ENCODE peak calls at places on chromosome 4, in five cellular contexts. One of them, this sample, is unnamed.

GRCh38 chr4:152655272-152656129 is 24.3 kb downstream of the TMEM154 start:
- DNase-seq in NCI-H82: no peak
- DNase-seq in NCI-H1092 treated with DMSO at 0.1 percent for 48 hours: no peak
- DNase-seq in MCF 10A: peak; percentile 57
- DNase-seq in left kidney: no peak
- DNase-seq in this sample: no peak

GRCh38 chr4:169272265-169272886 is 1.6 kb upstream of the SH3RF1 start:
- DNase-seq in NCI-H82: no peak
- DNase-seq in NCI-H1092 treated with DMSO at 0.1 percent for 48 hours: no peak
- DNase-seq in MCF 10A: no peak
- DNase-seq in left kidney: no peak
- DNase-seq in this sample: no peak

GRCh38 chr4:154604696-154605200 is 7.7 kb downstream of the FGG start:
- DNase-seq in NCI-H82: no peak
- DNase-seq in NCI-H1092 treated with DMSO at 0.1 percent for 48 hours: no peak
- DNase-seq in MCF 10A: no peak
- DNase-seq in left kidney: no peak
- DNase-seq in this sample: peak; percentile 39

GRCh38 chr4:16770887-16771286 is 127.6 kb downstream of the LDB2 start:
- DNase-seq in NCI-H82: no peak
- DNase-seq in NCI-H1092 treated with DMSO at 0.1 percent for 48 hours: no peak
- DNase-seq in MCF 10A: no peak
- DNase-seq in left kidney: peak; percentile 79
- DNase-seq in this sample: no peak

GRCh38 chr4:4397441-4397819 is 10.5 kb downstream of the NSG1 start:
- DNase-seq in NCI-H82: no peak
- DNase-seq in NCI-H1092 treated with DMSO at 0.1 percent for 48 hours: no peak
- DNase-seq in MCF 10A: no peak
- DNase-seq in left kidney: no peak
- DNase-seq in this sample: no peak

GRCh38 chr4:180398564-180398963 is 1844.6 kb upstream of the TENM3 start:
- DNase-seq in NCI-H82: no peak
- DNase-seq in NCI-H1092 treated with DMSO at 0.1 percent for 48 hours: no peak
- DNase-seq in MCF 10A: no peak
- DNase-seq in left kidney: no peak
- DNase-seq in this sample: no peak

GRCh38 chr4:48255130-48255958 is 14.3 kb downstream of the TEC start:
- DNase-seq in NCI-H82: no peak
- DNase-seq in NCI-H1092 treated with DMSO at 0.1 percent for 48 hours: no peak
- DNase-seq in MCF 10A: no peak
- DNase-seq in left kidney: no peak
- DNase-seq in this sample: no peak

GRCh38 chr4:139014391-139015268 is 951 bp upstream of the NOCT start:
- DNase-seq in NCI-H82: peak; percentile 82
- DNase-seq in NCI-H1092 treated with DMSO at 0.1 percent for 48 hours: no peak
- DNase-seq in MCF 10A: peak; percentile 93
- DNase-seq in left kidney: peak; percentile 39
- DNase-seq in this sample: peak; percentile 94

GRCh38 chr4:145840162-145840768 is 98.4 kb downstream of the ZNF827 start:
- DNase-seq in NCI-H82: peak; percentile 67
- DNase-seq in NCI-H1092 treated with DMSO at 0.1 percent for 48 hours: peak; percentile 33
- DNase-seq in MCF 10A: peak; percentile 57
- DNase-seq in left kidney: peak; percentile 66
- DNase-seq in this sample: peak; percentile 18

GRCh38 chr4:31613946-31614623 is 893.9 kb downstream of the PCDH7 start:
- DNase-seq in NCI-H82: no peak
- DNase-seq in NCI-H1092 treated with DMSO at 0.1 percent for 48 hours: peak; percentile 26
- DNase-seq in MCF 10A: no peak
- DNase-seq in left kidney: peak; percentile 61
- DNase-seq in this sample: no peak

GRCh38 chr4:168694669-168695068 is 197.8 kb downstream of the PALLD start:
- DNase-seq in NCI-H82: no peak
- DNase-seq in NCI-H1092 treated with DMSO at 0.1 percent for 48 hours: no peak
- DNase-seq in MCF 10A: no peak
- DNase-seq in left kidney: peak; percentile 91
- DNase-seq in this sample: no peak

GRCh38 chr4:26135331-26135730 is 185.5 kb upstream of the RBPJ start:
- DNase-seq in NCI-H82: no peak
- DNase-seq in NCI-H1092 treated with DMSO at 0.1 percent for 48 hours: no peak
- DNase-seq in MCF 10A: no peak
- DNase-seq in left kidney: no peak
- DNase-seq in this sample: no peak

GRCh38 chr4:10977534-10977933 is 293.0 kb upstream of the CLNK start:
- DNase-seq in NCI-H82: no peak
- DNase-seq in NCI-H1092 treated with DMSO at 0.1 percent for 48 hours: no peak
- DNase-seq in MCF 10A: no peak
- DNase-seq in left kidney: no peak
- DNase-seq in this sample: no peak

GRCh38 chr4:37715889-37716402 is 29.8 kb upstream of the RELL1 start:
- DNase-seq in NCI-H82: peak; percentile 5
- DNase-seq in NCI-H1092 treated with DMSO at 0.1 percent for 48 hours: no peak
- DNase-seq in MCF 10A: peak; percentile 77
- DNase-seq in left kidney: no peak
- DNase-seq in this sample: peak; percentile 59

GRCh38 chr4:160129439-160129838 is 1026.6 kb downstream of the RAPGEF2 start:
- DNase-seq in NCI-H82: no peak
- DNase-seq in NCI-H1092 treated with DMSO at 0.1 percent for 48 hours: no peak
- DNase-seq in MCF 10A: peak; percentile 74
- DNase-seq in left kidney: peak; percentile 21
- DNase-seq in this sample: peak; percentile 26

GRCh38 chr4:94639298-94639697 is 118.5 kb upstream of the BMPR1B start:
- DNase-seq in NCI-H82: no peak
- DNase-seq in NCI-H1092 treated with DMSO at 0.1 percent for 48 hours: no peak
- DNase-seq in MCF 10A: no peak
- DNase-seq in left kidney: no peak
- DNase-seq in this sample: no peak

GRCh38 chr4:105637409-105638258 is 70.9 kb downstream of the INTS12 start:
- DNase-seq in NCI-H82: peak; percentile 91
- DNase-seq in NCI-H1092 treated with DMSO at 0.1 percent for 48 hours: peak; percentile 48
- DNase-seq in MCF 10A: peak; percentile 40
- DNase-seq in left kidney: peak; percentile 45
- DNase-seq in this sample: no peak

GRCh38 chr4:127188847-127189246 is 443.9 kb upstream of the INTU start:
- DNase-seq in NCI-H82: no peak
- DNase-seq in NCI-H1092 treated with DMSO at 0.1 percent for 48 hours: peak; percentile 69
- DNase-seq in MCF 10A: peak; percentile 33
- DNase-seq in left kidney: no peak
- DNase-seq in this sample: no peak

GRCh38 chr4:104901438-104901837 is 245.2 kb upstream of the TET2 start:
- DNase-seq in NCI-H82: peak; percentile 37
- DNase-seq in NCI-H1092 treated with DMSO at 0.1 percent for 48 hours: peak; percentile 53
- DNase-seq in MCF 10A: no peak
- DNase-seq in left kidney: peak; percentile 23
- DNase-seq in this sample: no peak

GRCh38 chr4:2472187-2472586 is 3.3 kb downstream of the RNF4 start:
- DNase-seq in NCI-H82: peak; percentile 18
- DNase-seq in NCI-H1092 treated with DMSO at 0.1 percent for 48 hours: no peak
- DNase-seq in MCF 10A: no peak
- DNase-seq in left kidney: no peak
- DNase-seq in this sample: no peak

GRCh38 chr4:78954048-78954666 is 14.9 kb upstream of the PAQR3 start:
- DNase-seq in NCI-H82: peak; percentile 73
- DNase-seq in NCI-H1092 treated with DMSO at 0.1 percent for 48 hours: peak; percentile 24
- DNase-seq in MCF 10A: peak; percentile 45
- DNase-seq in left kidney: peak; percentile 65
- DNase-seq in this sample: no peak

GRCh38 chr4:52244773-52245360 is 193.8 kb downstream of the SPATA18 start:
- DNase-seq in NCI-H82: no peak
- DNase-seq in NCI-H1092 treated with DMSO at 0.1 percent for 48 hours: peak; percentile 95
- DNase-seq in MCF 10A: peak; percentile 13
- DNase-seq in left kidney: peak; percentile 35
- DNase-seq in this sample: no peak

GRCh38 chr4:189046642-189047041 is 894.0 kb upstream of the FRG1 start:
- DNase-seq in NCI-H82: no peak
- DNase-seq in NCI-H1092 treated with DMSO at 0.1 percent for 48 hours: no peak
- DNase-seq in MCF 10A: peak; percentile 60
- DNase-seq in left kidney: no peak
- DNase-seq in this sample: peak; percentile 33

GRCh38 chr4:123356914-123357313 is 39.7 kb upstream of the SPRY1 start:
- DNase-seq in NCI-H82: no peak
- DNase-seq in NCI-H1092 treated with DMSO at 0.1 percent for 48 hours: no peak
- DNase-seq in MCF 10A: no peak
- DNase-seq in left kidney: no peak
- DNase-seq in this sample: no peak

GRCh38 chr4:23401572-23401971 is 488.3 kb downstream of the PPARGC1A start:
- DNase-seq in NCI-H82: no peak
- DNase-seq in NCI-H1092 treated with DMSO at 0.1 percent for 48 hours: no peak
- DNase-seq in MCF 10A: peak; percentile 63
- DNase-seq in left kidney: no peak
- DNase-seq in this sample: no peak

GRCh38 chr4:29046716-29047115 is 1673.5 kb upstream of the PCDH7 start:
- DNase-seq in NCI-H82: no peak
- DNase-seq in NCI-H1092 treated with DMSO at 0.1 percent for 48 hours: no peak
- DNase-seq in MCF 10A: peak; percentile 52
- DNase-seq in left kidney: no peak
- DNase-seq in this sample: no peak

GRCh38 chr4:184453402-184454160 is 20.8 kb downstream of the IRF2 start:
- DNase-seq in NCI-H82: no peak
- DNase-seq in NCI-H1092 treated with DMSO at 0.1 percent for 48 hours: no peak
- DNase-seq in MCF 10A: peak; percentile 67
- DNase-seq in left kidney: peak; percentile 72
- DNase-seq in this sample: peak; percentile 45

GRCh38 chr4:83548151-83548905 is 12.4 kb downstream of the GPAT3 start:
- DNase-seq in NCI-H82: no peak
- DNase-seq in NCI-H1092 treated with DMSO at 0.1 percent for 48 hours: no peak
- DNase-seq in MCF 10A: peak; percentile 97
- DNase-seq in left kidney: no peak
- DNase-seq in this sample: peak; percentile 94

GRCh38 chr4:121510260-121510942 is 129.6 kb upstream of the QRFPR start:
- DNase-seq in NCI-H82: no peak
- DNase-seq in NCI-H1092 treated with DMSO at 0.1 percent for 48 hours: no peak
- DNase-seq in MCF 10A: no peak
- DNase-seq in left kidney: no peak
- DNase-seq in this sample: no peak